ENCODE peak calls at places on chromosome 11, in six cellular contexts. One of them, this sample, is unnamed.

GRCh38 chr11:18392434-18393321 is 1.7 kb upstream of the LDHA start:
- DNase-seq in astrocyte: no peak
- DNase-seq in GM23338: peak; percentile 12
- DNase-seq in GM23248: peak; percentile 13
- DNase-seq in K562: no peak
- DNase-seq in HepG2: no peak
- DNase-seq in this sample: peak; percentile 28

GRCh38 chr11:115168229-115168671 is 336.0 kb downstream of the CADM1 start:
- DNase-seq in astrocyte: peak; percentile 26
- DNase-seq in GM23338: no peak
- DNase-seq in GM23248: peak; percentile 68
- DNase-seq in K562: no peak
- DNase-seq in HepG2: no peak
- DNase-seq in this sample: no peak

GRCh38 chr11:2761131-2762030 is 61.6 kb upstream of the KCNQ1OT1 start:
- DNase-seq in astrocyte: no peak
- DNase-seq in GM23338: no peak
- DNase-seq in GM23248: no peak
- DNase-seq in K562: no peak
- DNase-seq in HepG2: no peak
- DNase-seq in this sample: no peak

GRCh38 chr11:14499178-14499559 is 442 bp downstream of the COPB1 start:
- DNase-seq in astrocyte: no peak
- DNase-seq in GM23338: peak; percentile 56
- DNase-seq in GM23248: peak; percentile 58
- DNase-seq in K562: peak; percentile 54
- DNase-seq in HepG2: peak; percentile 12
- DNase-seq in this sample: no peak

GRCh38 chr11:68735125-68735524 is 16.2 kb downstream of the TESMIN start:
- DNase-seq in astrocyte: no peak
- DNase-seq in GM23338: no peak
- DNase-seq in GM23248: no peak
- DNase-seq in K562: no peak
- DNase-seq in HepG2: no peak
- DNase-seq in this sample: no peak

GRCh38 chr11:46446343-46446751 is 54.8 kb upstream of the CHRM4 start:
- DNase-seq in astrocyte: no peak
- DNase-seq in GM23338: peak; percentile 64
- DNase-seq in GM23248: peak; percentile 22
- DNase-seq in K562: no peak
- DNase-seq in HepG2: no peak
- DNase-seq in this sample: no peak

GRCh38 chr11:83438438-83438837 is 152.3 kb upstream of the CCDC90B start:
- DNase-seq in astrocyte: no peak
- DNase-seq in GM23338: no peak
- DNase-seq in GM23248: no peak
- DNase-seq in K562: no peak
- DNase-seq in HepG2: no peak
- DNase-seq in this sample: no peak

GRCh38 chr11:112321521-112322172 is 61.0 kb upstream of the PLET1 start:
- DNase-seq in astrocyte: peak; percentile 92
- DNase-seq in GM23338: peak; percentile 60
- DNase-seq in GM23248: peak; percentile 50
- DNase-seq in K562: no peak
- DNase-seq in HepG2: peak; percentile 23
- DNase-seq in this sample: peak; percentile 30

GRCh38 chr11:68038226-68038717 is 553 bp upstream of the TCIRG1 start:
- DNase-seq in astrocyte: no peak
- DNase-seq in GM23338: no peak
- DNase-seq in GM23248: no peak
- DNase-seq in K562: peak; percentile 72
- DNase-seq in HepG2: peak; percentile 93
- DNase-seq in this sample: peak; percentile 50

GRCh38 chr11:100356035-100356434 is 331.1 kb upstream of the ARHGAP42 start:
- DNase-seq in astrocyte: no peak
- DNase-seq in GM23338: peak; percentile 9
- DNase-seq in GM23248: no peak
- DNase-seq in K562: no peak
- DNase-seq in HepG2: no peak
- DNase-seq in this sample: no peak

GRCh38 chr11:94588366-94588952 is 21.3 kb downstream of the PIWIL4 start:
- DNase-seq in astrocyte: no peak
- DNase-seq in GM23338: no peak
- DNase-seq in GM23248: no peak
- DNase-seq in K562: no peak
- DNase-seq in HepG2: no peak
- DNase-seq in this sample: no peak

GRCh38 chr11:125921042-125921441 is 16.7 kb downstream of the DDX25 start:
- DNase-seq in astrocyte: no peak
- DNase-seq in GM23338: no peak
- DNase-seq in GM23248: no peak
- DNase-seq in K562: no peak
- DNase-seq in HepG2: peak; percentile 62
- DNase-seq in this sample: no peak

GRCh38 chr11:125922156-125922555 is 17.8 kb downstream of the DDX25 start:
- DNase-seq in astrocyte: no peak
- DNase-seq in GM23338: no peak
- DNase-seq in GM23248: no peak
- DNase-seq in K562: no peak
- DNase-seq in HepG2: no peak
- DNase-seq in this sample: no peak

GRCh38 chr11:125918140-125918840 is 14.0 kb downstream of the DDX25 start:
- DNase-seq in astrocyte: no peak
- DNase-seq in GM23338: peak; percentile 53
- DNase-seq in GM23248: peak; percentile 20
- DNase-seq in K562: no peak
- DNase-seq in HepG2: no peak
- DNase-seq in this sample: no peak

DNA sequence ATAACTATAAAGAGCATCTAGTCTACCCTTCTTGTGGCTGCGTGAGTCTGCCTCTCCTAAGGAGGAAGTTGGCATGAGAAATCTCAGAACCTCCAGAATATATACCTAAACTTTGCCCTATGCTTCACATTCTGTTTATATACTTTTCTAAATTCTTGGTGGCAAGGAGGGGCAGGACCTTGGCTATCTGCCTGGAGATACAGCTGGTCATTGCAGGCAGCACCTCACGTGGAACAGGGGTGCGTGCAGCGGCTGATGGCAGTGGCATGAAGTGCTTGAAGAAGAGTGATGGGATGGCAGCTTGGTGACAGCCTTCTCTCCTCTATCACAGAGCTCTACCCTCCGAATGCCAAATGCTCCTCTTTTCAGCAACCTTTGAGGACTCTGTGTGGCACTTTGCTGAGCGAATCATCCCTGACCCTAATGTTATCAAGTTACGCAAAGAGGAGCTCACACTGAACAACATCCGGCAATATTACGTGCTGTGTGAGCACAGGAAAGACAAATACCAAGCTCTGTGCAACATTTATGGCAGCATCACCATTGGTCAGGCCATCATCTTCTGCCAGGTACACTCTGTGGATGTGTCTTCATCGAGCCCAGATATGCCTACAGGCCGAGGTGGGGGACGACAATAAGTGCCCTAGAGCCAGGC is 12.5 kb downstream of the DDX25 start:
- DNase-seq in astrocyte: no peak
- DNase-seq in GM23338: no peak
- DNase-seq in GM23248: no peak
- DNase-seq in K562: no peak
- DNase-seq in HepG2: no peak
- DNase-seq in this sample: no peak
- TF ChIP-seq EZH2 in astrocyte: no peak
- TF ChIP-seq EZH2 in GM23338: no peak
- TF ChIP-seq EZH2 in GM23248: no peak
- TF ChIP-seq EZH2 in K562: no peak
- TF ChIP-seq EZH2 in HepG2: no peak
- TF ChIP-seq EZH2 in this sample: no peak

GRCh38 chr11:72740060-72740424 is 12.2 kb downstream of the ARAP1 start:
- DNase-seq in astrocyte: no peak
- DNase-seq in GM23338: no peak
- DNase-seq in GM23248: no peak
- DNase-seq in K562: no peak
- DNase-seq in HepG2: no peak
- DNase-seq in this sample: no peak
- H3K4me1 ChIP-seq in astrocyte: peaks cover 48% of the 10 kb centered on the region
- H3K4me1 ChIP-seq in GM23338: peaks cover 43% of the 10 kb centered on the region
- H3K4me1 ChIP-seq in GM23248: peaks cover 45% of the 10 kb centered on the region
- H3K4me1 ChIP-seq in K562: peaks cover 95% of the 10 kb centered on the region
- H3K4me1 ChIP-seq in HepG2: peaks cover 70% of the 10 kb centered on the region
- H3K4me1 ChIP-seq in this sample: no peaks in the 10 kb centered on the region

GRCh38 chr11:280762-281485 is 2.7 kb downstream of the NLRP6 start:
- DNase-seq in astrocyte: no peak
- DNase-seq in GM23338: peak; percentile 51
- DNase-seq in GM23248: peak; percentile 20
- DNase-seq in K562: no peak
- DNase-seq in HepG2: no peak
- DNase-seq in this sample: no peak
- TF ChIP-seq EZH2 in astrocyte: peak; percentile 94
- TF ChIP-seq EZH2 in GM23338: no peak
- TF ChIP-seq EZH2 in GM23248: peak; percentile 78
- TF ChIP-seq EZH2 in K562: no peak
- TF ChIP-seq EZH2 in HepG2: no peak
- TF ChIP-seq EZH2 in this sample: no peak

GRCh38 chr11:34335801-34336200 is 22.0 kb downstream of the ABTB2 start:
- DNase-seq in astrocyte: no peak
- DNase-seq in GM23338: no peak
- DNase-seq in GM23248: no peak
- DNase-seq in K562: no peak
- DNase-seq in HepG2: no peak
- DNase-seq in this sample: no peak
- H3K4me1 ChIP-seq in astrocyte: peaks cover 13% of the 10 kb centered on the region
- H3K4me1 ChIP-seq in GM23338: peaks cover 10% of the 10 kb centered on the region
- H3K4me1 ChIP-seq in GM23248: peaks cover 19% of the 10 kb centered on the region
- H3K4me1 ChIP-seq in K562: no peaks in the 10 kb centered on the region
- H3K4me1 ChIP-seq in HepG2: peaks cover 99% of the 10 kb centered on the region
- H3K4me1 ChIP-seq in this sample: no peaks in the 10 kb centered on the region

DNA sequence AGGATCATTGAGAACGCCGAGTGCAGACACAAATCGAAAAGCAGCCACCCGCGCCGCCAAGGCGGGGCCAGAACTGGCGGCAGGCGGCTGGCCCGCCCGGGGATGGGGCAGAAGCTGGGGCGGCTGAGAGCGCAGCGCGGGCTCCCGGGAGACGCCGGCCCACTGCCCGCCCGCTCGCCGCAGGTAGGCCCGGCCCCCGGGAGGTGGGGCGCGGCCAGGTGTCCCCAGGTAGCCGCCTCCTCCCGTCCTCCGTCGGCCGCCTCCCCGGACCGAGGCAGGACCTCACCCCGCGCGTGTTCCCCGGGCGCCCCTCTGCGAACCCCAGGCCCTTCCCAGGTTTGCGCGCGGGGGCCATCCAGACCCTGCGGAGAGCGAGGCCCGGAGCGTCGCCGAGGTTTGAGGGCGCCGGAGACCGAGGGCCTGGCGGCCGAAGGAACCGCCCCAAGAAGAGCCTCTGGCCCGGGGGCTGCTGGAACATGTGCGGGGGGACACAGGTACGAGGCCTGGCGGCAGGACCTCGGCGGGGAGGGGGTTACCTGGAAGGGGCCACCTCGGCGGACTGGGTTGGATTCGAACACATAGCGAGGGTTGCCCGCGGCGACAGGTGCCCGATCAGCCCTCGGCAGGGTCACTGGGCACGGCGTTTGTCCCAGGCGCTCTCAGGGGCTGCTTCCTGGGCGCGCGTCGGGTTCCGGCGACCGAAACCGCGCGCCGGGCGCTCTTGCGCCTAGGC is at the start of gene PRRG4:
- DNase-seq in astrocyte: peak; percentile 26
- DNase-seq in GM23338: peak; percentile 83
- DNase-seq in GM23248: peak; percentile 76
- DNase-seq in K562: no peak
- DNase-seq in HepG2: no peak
- DNase-seq in this sample: peak; percentile 86
- TF ChIP-seq EZH2 in astrocyte: peak; percentile 41
- TF ChIP-seq EZH2 in GM23338: no peak
- TF ChIP-seq EZH2 in GM23248: no peak
- TF ChIP-seq EZH2 in K562: no peak
- TF ChIP-seq EZH2 in HepG2: no peak
- TF ChIP-seq EZH2 in this sample: no peak

DNA sequence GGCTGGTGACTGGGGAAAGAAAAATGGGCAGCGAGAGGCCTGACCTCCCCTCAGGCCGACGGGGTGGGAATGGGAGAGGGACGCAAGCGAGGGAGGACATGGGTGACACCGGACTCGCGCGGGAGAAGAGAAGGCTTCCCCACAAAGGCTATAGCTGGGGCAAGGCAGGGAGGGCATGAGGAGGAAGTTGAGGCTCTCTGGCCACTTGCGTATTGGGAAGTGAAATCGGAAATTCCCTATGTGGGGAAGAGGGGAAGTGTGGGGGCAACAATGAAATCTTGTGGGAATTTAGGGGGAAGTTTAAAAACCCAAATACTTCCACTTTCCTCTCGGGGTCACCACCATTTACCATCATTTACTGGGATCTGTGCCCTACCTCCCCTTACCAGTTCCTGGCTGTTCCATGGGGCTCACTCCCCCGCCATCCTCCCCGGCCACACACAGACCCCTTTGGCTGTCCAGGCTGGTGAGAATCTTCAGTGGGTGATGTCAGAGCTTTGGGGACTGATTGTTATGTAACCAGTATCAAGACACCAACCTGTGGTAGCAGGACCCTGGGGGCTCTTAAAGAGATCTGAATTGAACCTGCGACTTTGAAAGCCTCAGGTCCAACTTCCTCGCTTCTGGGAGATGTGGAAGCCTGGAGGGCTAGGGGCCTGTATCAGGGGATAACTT is 942 bp upstream of the EHD1 start:
- DNase-seq in astrocyte: no peak
- DNase-seq in GM23338: no peak
- DNase-seq in GM23248: no peak
- DNase-seq in K562: no peak
- DNase-seq in HepG2: no peak
- DNase-seq in this sample: no peak
- H3K4me1 ChIP-seq in astrocyte: peaks cover 28% of the 10 kb centered on the region
- H3K4me1 ChIP-seq in GM23338: peaks cover 15% of the 10 kb centered on the region
- H3K4me1 ChIP-seq in GM23248: peaks cover 16% of the 10 kb centered on the region
- H3K4me1 ChIP-seq in K562: peaks cover 66% of the 10 kb centered on the region
- H3K4me1 ChIP-seq in HepG2: peaks cover 62% of the 10 kb centered on the region
- H3K4me1 ChIP-seq in this sample: peaks cover 30% of the 10 kb centered on the region

This sample was measured in MM.1S.